ENCODE peak calls at places on chromosomes 6 and 20, in five cellular contexts. One of them, this sample, is unnamed.

GRCh38 chr6:138586638-138587037 is 87.3 kb upstream of the NHSL1 start:
- DNase-seq in sigmoid colon: no peak
- DNase-seq in transverse colon: no peak
- DNase-seq in stomach: no peak
- DNase-seq in HepG2: no peak
- DNase-seq in this sample: no peak

GRCh38 chr6:33178755-33179475 is 13.4 kb downstream of the COL11A2 start:
- DNase-seq in sigmoid colon: no peak
- DNase-seq in transverse colon: no peak
- DNase-seq in stomach: no peak
- DNase-seq in HepG2: no peak
- DNase-seq in this sample: no peak

GRCh38 chr20:63212792-63213191 is 3.1 kb downstream of the YTHDF1 start:
- DNase-seq in sigmoid colon: no peak
- DNase-seq in transverse colon: no peak
- DNase-seq in stomach: no peak
- DNase-seq in HepG2: no peak
- DNase-seq in this sample: no peak

GRCh38 chr6:41641352-41641925 is 3.2 kb downstream of the MDFI start:
- DNase-seq in sigmoid colon: peak; percentile 47
- DNase-seq in transverse colon: no peak
- DNase-seq in stomach: no peak
- DNase-seq in HepG2: no peak
- DNase-seq in this sample: no peak

GRCh38 chr6:106385530-106385929 is 25.0 kb downstream of the CRYBG1 start:
- DNase-seq in sigmoid colon: no peak
- DNase-seq in transverse colon: no peak
- DNase-seq in stomach: no peak
- DNase-seq in HepG2: no peak
- DNase-seq in this sample: no peak

GRCh38 chr20:25289886-25290597 is 42.2 kb downstream of the PYGB start:
- DNase-seq in sigmoid colon: peak; percentile 56
- DNase-seq in transverse colon: no peak
- DNase-seq in stomach: no peak
- DNase-seq in HepG2: no peak
- DNase-seq in this sample: no peak

GRCh38 chr20:12068146-12068545 is 150.5 kb downstream of the BTBD3 start:
- DNase-seq in sigmoid colon: no peak
- DNase-seq in transverse colon: no peak
- DNase-seq in stomach: no peak
- DNase-seq in HepG2: no peak
- DNase-seq in this sample: no peak

GRCh38 chr20:13824459-13824858 is 39.6 kb downstream of the NDUFAF5 start:
- DNase-seq in sigmoid colon: no peak
- DNase-seq in transverse colon: no peak
- DNase-seq in stomach: no peak
- DNase-seq in HepG2: no peak
- DNase-seq in this sample: no peak

GRCh38 chr6:8527818-8528217 is 92.5 kb upstream of the SLC35B3 start:
- DNase-seq in sigmoid colon: no peak
- DNase-seq in transverse colon: no peak
- DNase-seq in stomach: no peak
- DNase-seq in HepG2: no peak
- DNase-seq in this sample: no peak

GRCh38 chr6:82144007-82144851 is 103.3 kb downstream of the IBTK start:
- DNase-seq in sigmoid colon: no peak
- DNase-seq in transverse colon: peak; percentile 7
- DNase-seq in stomach: no peak
- DNase-seq in HepG2: peak; percentile 67
- DNase-seq in this sample: no peak

GRCh38 chr6:106460481-106460880 is 100.0 kb downstream of the CRYBG1 start:
- DNase-seq in sigmoid colon: no peak
- DNase-seq in transverse colon: no peak
- DNase-seq in stomach: no peak
- DNase-seq in HepG2: no peak
- DNase-seq in this sample: no peak

GRCh38 chr20:58852559-58853271 is at the start of gene GNAS:
- DNase-seq in sigmoid colon: no peak
- DNase-seq in transverse colon: peak; percentile 62
- DNase-seq in stomach: no peak
- DNase-seq in HepG2: peak; percentile 21
- DNase-seq in this sample: no peak

DNA sequence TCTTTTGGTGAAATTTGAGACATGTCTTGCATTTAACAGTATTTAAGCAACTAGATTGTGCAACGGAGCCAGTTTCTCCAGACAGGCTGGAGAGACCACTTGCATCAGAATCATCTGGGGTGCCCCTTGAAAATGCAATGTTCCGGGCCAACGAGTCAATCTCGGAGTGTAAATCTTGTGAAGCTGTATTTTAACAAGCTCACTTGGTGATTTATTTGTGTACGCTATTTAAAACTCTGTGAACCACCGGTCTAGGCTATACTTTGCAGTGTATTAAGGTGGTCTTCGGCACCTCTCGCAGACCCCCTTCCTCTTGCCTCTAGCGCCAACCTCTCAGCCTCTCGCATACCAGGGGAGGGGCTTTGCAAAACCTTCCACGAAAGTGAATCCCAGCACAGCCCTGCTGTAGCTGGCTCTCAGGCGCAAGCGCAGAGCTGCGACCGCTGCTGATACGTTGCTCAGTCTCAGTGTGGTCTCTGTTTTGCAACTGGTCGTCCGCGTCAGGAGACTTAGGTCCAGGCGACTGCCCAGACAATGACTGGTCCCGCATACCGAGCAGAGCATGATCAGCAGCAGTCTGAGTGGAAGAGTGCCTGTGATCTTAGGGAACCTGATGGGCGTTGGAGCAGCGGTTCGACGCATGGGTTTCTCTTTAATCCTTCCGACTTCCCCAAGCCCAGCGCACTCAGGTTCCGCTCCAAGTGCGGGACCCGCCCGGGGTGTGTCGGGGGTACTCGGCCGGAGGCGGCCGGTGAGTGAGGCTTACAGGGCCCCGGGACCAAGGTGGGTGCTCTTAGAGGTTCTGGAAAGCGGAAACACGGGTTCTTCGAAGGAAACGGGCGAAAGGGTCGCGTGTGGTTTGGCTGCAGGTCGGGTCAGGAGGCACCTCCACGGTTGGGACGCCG is at the start of gene ZNF391:
- DNase-seq in sigmoid colon: peak; percentile 85
- DNase-seq in transverse colon: peak; percentile 70
- DNase-seq in stomach: peak; percentile 67
- DNase-seq in HepG2: peak; percentile 81
- DNase-seq in this sample: no peak
- TF ChIP-seq EP300 in sigmoid colon: no peak
- TF ChIP-seq EP300 in transverse colon: no peak
- TF ChIP-seq EP300 in stomach: no peak
- TF ChIP-seq EP300 in HepG2: no peak
- TF ChIP-seq EP300 in this sample: no peak

GRCh38 chr20:62134735-62135231 is 8.4 kb downstream of the PSMA7 start:
- DNase-seq in sigmoid colon: no peak
- DNase-seq in transverse colon: no peak
- DNase-seq in stomach: peak; percentile 50
- DNase-seq in HepG2: peak; percentile 88
- DNase-seq in this sample: no peak

GRCh38 chr20:62133051-62133845 is 9.9 kb downstream of the PSMA7 start:
- DNase-seq in sigmoid colon: no peak
- DNase-seq in transverse colon: no peak
- DNase-seq in stomach: no peak
- DNase-seq in HepG2: no peak
- DNase-seq in this sample: no peak

GRCh38 chr20:62135573-62136266 is 7.5 kb downstream of the PSMA7 start:
- DNase-seq in sigmoid colon: no peak
- DNase-seq in transverse colon: no peak
- DNase-seq in stomach: no peak
- DNase-seq in HepG2: no peak
- DNase-seq in this sample: no peak

GRCh38 chr20:62132421-62132820 is 10.1 kb downstream of the LSM14B start:
- DNase-seq in sigmoid colon: no peak
- DNase-seq in transverse colon: no peak
- DNase-seq in stomach: no peak
- DNase-seq in HepG2: no peak
- DNase-seq in this sample: no peak

DNA sequence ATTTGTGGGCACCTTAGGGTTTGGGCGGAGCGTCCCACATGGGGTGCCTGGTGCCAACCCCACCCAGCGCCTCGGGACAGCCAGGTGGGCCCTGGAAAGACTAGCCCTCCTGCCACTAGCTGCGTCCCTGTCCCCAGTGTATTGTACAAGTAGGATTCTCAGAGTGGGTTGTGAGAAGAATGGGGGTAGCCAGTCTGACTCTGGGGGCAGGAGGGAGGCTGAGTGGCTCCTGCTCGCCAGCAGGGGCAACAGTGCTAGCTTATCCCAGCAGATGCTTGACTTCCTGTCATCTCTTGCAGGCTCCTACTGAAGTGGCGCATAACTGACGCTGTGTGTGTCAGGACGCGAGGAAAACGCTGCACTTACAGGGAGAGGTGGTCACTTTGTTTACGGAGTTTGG is 9.3 kb downstream of the PSMA7 start:
- DNase-seq in sigmoid colon: no peak
- DNase-seq in transverse colon: no peak
- DNase-seq in stomach: no peak
- DNase-seq in HepG2: no peak
- DNase-seq in this sample: no peak
- TF ChIP-seq POLR2AphosphoS5 in sigmoid colon: no peak
- TF ChIP-seq POLR2AphosphoS5 in transverse colon: no peak
- TF ChIP-seq POLR2AphosphoS5 in stomach: no peak
- TF ChIP-seq POLR2AphosphoS5 in HepG2: no peak
- TF ChIP-seq POLR2AphosphoS5 in this sample: no peak

DNA sequence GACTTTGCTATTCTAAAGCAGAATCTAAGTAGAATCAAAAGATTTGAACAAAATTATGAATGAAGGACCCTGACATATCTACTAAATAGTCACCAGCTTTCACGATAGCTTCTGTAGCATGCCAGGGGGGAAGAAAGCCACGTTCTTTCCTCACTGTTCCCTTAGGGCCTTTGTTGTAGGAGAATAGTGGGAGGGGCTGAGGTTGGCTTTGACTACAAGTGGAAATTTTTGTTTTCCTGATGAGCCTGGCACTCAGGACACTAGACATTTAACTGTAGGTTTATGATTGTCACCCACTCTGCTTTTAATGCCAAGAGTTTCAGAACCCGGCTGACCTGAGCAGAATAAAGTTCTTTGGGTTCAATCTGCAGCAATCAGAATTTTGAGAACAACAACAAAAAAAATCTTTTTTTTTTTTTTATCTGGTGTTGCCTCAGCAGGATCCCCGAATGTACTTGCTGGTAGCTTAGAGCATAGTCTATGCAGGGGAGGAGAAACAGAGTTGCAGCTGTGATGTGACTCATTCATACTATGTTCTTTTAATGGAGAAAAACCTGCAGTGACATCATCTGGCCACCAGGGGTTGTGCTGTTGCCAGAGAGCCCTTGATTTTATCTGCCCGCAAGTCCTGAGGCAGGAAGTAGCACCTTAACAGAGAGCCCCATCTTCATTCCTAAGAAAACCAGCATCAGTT is 38.5 kb downstream of the TPD52L1 start:
- DNase-seq in sigmoid colon: peak; percentile 69
- DNase-seq in transverse colon: peak; percentile 69
- DNase-seq in stomach: peak; percentile 55
- DNase-seq in HepG2: peak; percentile 51
- DNase-seq in this sample: no peak
- TF ChIP-seq EP300 in sigmoid colon: no peak
- TF ChIP-seq EP300 in transverse colon: no peak
- TF ChIP-seq EP300 in stomach: no peak
- TF ChIP-seq EP300 in HepG2: no peak
- TF ChIP-seq EP300 in this sample: no peak

GRCh38 chr6:111478064-111478476 is 4.9 kb downstream of the REV3L start:
- DNase-seq in sigmoid colon: no peak
- DNase-seq in transverse colon: no peak
- DNase-seq in stomach: no peak
- DNase-seq in HepG2: peak; percentile 28
- DNase-seq in this sample: no peak

GRCh38 chr6:111474106-111474505 is 8.9 kb downstream of the REV3L start:
- DNase-seq in sigmoid colon: no peak
- DNase-seq in transverse colon: no peak
- DNase-seq in stomach: no peak
- DNase-seq in HepG2: no peak
- DNase-seq in this sample: no peak

GRCh38 chr6:111478749-111479148 is 4.3 kb downstream of the REV3L start:
- DNase-seq in sigmoid colon: no peak
- DNase-seq in transverse colon: no peak
- DNase-seq in stomach: no peak
- DNase-seq in HepG2: peak; percentile 28
- DNase-seq in this sample: no peak

GRCh38 chr6:111474771-111475170 is 8.2 kb downstream of the REV3L start:
- DNase-seq in sigmoid colon: no peak
- DNase-seq in transverse colon: no peak
- DNase-seq in stomach: no peak
- DNase-seq in HepG2: no peak
- DNase-seq in this sample: no peak

DNA sequence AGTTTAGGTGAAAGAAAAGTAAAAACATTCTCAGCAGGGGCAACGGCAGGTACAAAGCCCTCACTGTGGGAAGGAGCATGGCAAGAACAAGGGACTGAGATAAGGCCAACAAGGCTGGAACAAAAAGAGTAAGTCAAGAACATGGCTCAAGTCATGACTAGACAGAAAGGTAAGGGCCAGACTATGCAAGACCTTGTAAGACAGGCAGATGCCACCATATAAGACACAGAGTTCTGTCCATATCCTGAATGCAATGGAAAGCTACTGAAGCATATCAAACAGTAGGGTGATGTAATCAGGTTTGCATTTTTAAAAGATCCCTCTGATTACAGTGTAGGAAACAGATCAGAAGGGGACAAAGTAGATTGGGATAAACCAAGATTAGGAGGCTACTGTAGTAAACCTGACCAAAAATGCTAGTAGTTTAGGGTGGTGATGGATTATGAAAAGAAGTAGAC is 5.5 kb downstream of the REV3L start:
- DNase-seq in sigmoid colon: no peak
- DNase-seq in transverse colon: no peak
- DNase-seq in stomach: no peak
- DNase-seq in HepG2: no peak
- DNase-seq in this sample: no peak
- TF ChIP-seq POLR2AphosphoS5 in sigmoid colon: no peak
- TF ChIP-seq POLR2AphosphoS5 in transverse colon: no peak
- TF ChIP-seq POLR2AphosphoS5 in stomach: no peak
- TF ChIP-seq POLR2AphosphoS5 in HepG2: no peak
- TF ChIP-seq POLR2AphosphoS5 in this sample: no peak